ENCODE peak calls at places on chromosomes 2 and 18, in nine cellular contexts. One of them, this sample, is unnamed.

GRCh38 chr2:101597347-101597944 is 100.1 kb upstream of the MAP4K4 start:
- ATAC-seq in activated T-cell treated with anti-CD3 and anti-CD28 coated beads, Interleukin-2, amount 50 U/mL, for 72 hours: no peak
- ATAC-seq in heart right ventricle: peak
- ATAC-seq in left cardiac atrium: peak
- ATAC-seq in IMR-90: peak
- ATAC-seq in upper lobe of right lung: peak
- ATAC-seq in aorta: peak
- ATAC-seq in body of pancreas: no peak
- ATAC-seq in naive thymus-derived CD8-positive, alpha-beta T cell: no peak
- ATAC-seq in this sample: no peak

GRCh38 chr2:88334418-88334817 is 118.1 kb downstream of the FOXI3 start:
- ATAC-seq in activated T-cell treated with anti-CD3 and anti-CD28 coated beads, Interleukin-2, amount 50 U/mL, for 72 hours: no peak
- ATAC-seq in heart right ventricle: no peak
- ATAC-seq in left cardiac atrium: no peak
- ATAC-seq in IMR-90: no peak
- ATAC-seq in upper lobe of right lung: no peak
- ATAC-seq in aorta: no peak
- ATAC-seq in body of pancreas: no peak
- ATAC-seq in naive thymus-derived CD8-positive, alpha-beta T cell: no peak
- ATAC-seq in this sample: no peak

GRCh38 chr2:232075859-232076258 is 114.3 kb downstream of the DIS3L2 start:
- ATAC-seq in activated T-cell treated with anti-CD3 and anti-CD28 coated beads, Interleukin-2, amount 50 U/mL, for 72 hours: no peak
- ATAC-seq in heart right ventricle: no peak
- ATAC-seq in left cardiac atrium: no peak
- ATAC-seq in IMR-90: no peak
- ATAC-seq in upper lobe of right lung: no peak
- ATAC-seq in aorta: no peak
- ATAC-seq in body of pancreas: no peak
- ATAC-seq in naive thymus-derived CD8-positive, alpha-beta T cell: no peak
- ATAC-seq in this sample: no peak

GRCh38 chr18:46630991-46631390 is 26.0 kb downstream of the LOXHD1 start:
- ATAC-seq in activated T-cell treated with anti-CD3 and anti-CD28 coated beads, Interleukin-2, amount 50 U/mL, for 72 hours: no peak
- ATAC-seq in heart right ventricle: no peak
- ATAC-seq in left cardiac atrium: no peak
- ATAC-seq in IMR-90: no peak
- ATAC-seq in upper lobe of right lung: no peak
- ATAC-seq in aorta: no peak
- ATAC-seq in body of pancreas: no peak
- ATAC-seq in naive thymus-derived CD8-positive, alpha-beta T cell: no peak
- ATAC-seq in this sample: no peak

GRCh38 chr2:134736167-134736885 is 17.5 kb upstream of the TMEM163 start:
- ATAC-seq in activated T-cell treated with anti-CD3 and anti-CD28 coated beads, Interleukin-2, amount 50 U/mL, for 72 hours: no peak
- ATAC-seq in heart right ventricle: no peak
- ATAC-seq in left cardiac atrium: no peak
- ATAC-seq in IMR-90: peak
- ATAC-seq in upper lobe of right lung: no peak
- ATAC-seq in aorta: no peak
- ATAC-seq in body of pancreas: no peak
- ATAC-seq in naive thymus-derived CD8-positive, alpha-beta T cell: no peak
- ATAC-seq in this sample: no peak

GRCh38 chr2:47046271-47046670 is 108.8 kb downstream of the STPG4 start:
- ATAC-seq in activated T-cell treated with anti-CD3 and anti-CD28 coated beads, Interleukin-2, amount 50 U/mL, for 72 hours: no peak
- ATAC-seq in heart right ventricle: no peak
- ATAC-seq in left cardiac atrium: no peak
- ATAC-seq in IMR-90: no peak
- ATAC-seq in upper lobe of right lung: no peak
- ATAC-seq in aorta: no peak
- ATAC-seq in body of pancreas: no peak
- ATAC-seq in naive thymus-derived CD8-positive, alpha-beta T cell: no peak
- ATAC-seq in this sample: no peak

GRCh38 chr2:189291460-189291859 is 111.9 kb upstream of the COL5A2 start:
- ATAC-seq in activated T-cell treated with anti-CD3 and anti-CD28 coated beads, Interleukin-2, amount 50 U/mL, for 72 hours: peak
- ATAC-seq in heart right ventricle: no peak
- ATAC-seq in left cardiac atrium: no peak
- ATAC-seq in IMR-90: no peak
- ATAC-seq in upper lobe of right lung: no peak
- ATAC-seq in aorta: no peak
- ATAC-seq in body of pancreas: no peak
- ATAC-seq in naive thymus-derived CD8-positive, alpha-beta T cell: no peak
- ATAC-seq in this sample: no peak

GRCh38 chr2:66271777-66272176 is 163.1 kb upstream of the MEIS1 start:
- ATAC-seq in activated T-cell treated with anti-CD3 and anti-CD28 coated beads, Interleukin-2, amount 50 U/mL, for 72 hours: no peak
- ATAC-seq in heart right ventricle: no peak
- ATAC-seq in left cardiac atrium: no peak
- ATAC-seq in IMR-90: no peak
- ATAC-seq in upper lobe of right lung: no peak
- ATAC-seq in aorta: no peak
- ATAC-seq in body of pancreas: peak
- ATAC-seq in naive thymus-derived CD8-positive, alpha-beta T cell: no peak
- ATAC-seq in this sample: no peak

GRCh38 chr2:233822101-233822771 is 32.1 kb downstream of the HJURP start:
- ATAC-seq in activated T-cell treated with anti-CD3 and anti-CD28 coated beads, Interleukin-2, amount 50 U/mL, for 72 hours: no peak
- ATAC-seq in heart right ventricle: no peak
- ATAC-seq in left cardiac atrium: no peak
- ATAC-seq in IMR-90: no peak
- ATAC-seq in upper lobe of right lung: no peak
- ATAC-seq in aorta: no peak
- ATAC-seq in body of pancreas: no peak
- ATAC-seq in naive thymus-derived CD8-positive, alpha-beta T cell: no peak
- ATAC-seq in this sample: no peak

GRCh38 chr2:196963043-196963442 is 36.5 kb upstream of the PGAP1 start:
- ATAC-seq in activated T-cell treated with anti-CD3 and anti-CD28 coated beads, Interleukin-2, amount 50 U/mL, for 72 hours: peak
- ATAC-seq in heart right ventricle: no peak
- ATAC-seq in left cardiac atrium: no peak
- ATAC-seq in IMR-90: no peak
- ATAC-seq in upper lobe of right lung: no peak
- ATAC-seq in aorta: no peak
- ATAC-seq in body of pancreas: no peak
- ATAC-seq in naive thymus-derived CD8-positive, alpha-beta T cell: no peak
- ATAC-seq in this sample: no peak

GRCh38 chr2:210363261-210363660 is 48.3 kb upstream of the MYL1 start:
- ATAC-seq in activated T-cell treated with anti-CD3 and anti-CD28 coated beads, Interleukin-2, amount 50 U/mL, for 72 hours: no peak
- ATAC-seq in heart right ventricle: no peak
- ATAC-seq in left cardiac atrium: no peak
- ATAC-seq in IMR-90: no peak
- ATAC-seq in upper lobe of right lung: peak
- ATAC-seq in aorta: no peak
- ATAC-seq in body of pancreas: no peak
- ATAC-seq in naive thymus-derived CD8-positive, alpha-beta T cell: no peak
- ATAC-seq in this sample: no peak

GRCh38 chr18:79607361-79607930 is 72.2 kb upstream of the CTDP1 start:
- ATAC-seq in activated T-cell treated with anti-CD3 and anti-CD28 coated beads, Interleukin-2, amount 50 U/mL, for 72 hours: no peak
- ATAC-seq in heart right ventricle: no peak
- ATAC-seq in left cardiac atrium: no peak
- ATAC-seq in IMR-90: no peak
- ATAC-seq in upper lobe of right lung: no peak
- ATAC-seq in aorta: peak
- ATAC-seq in body of pancreas: no peak
- ATAC-seq in naive thymus-derived CD8-positive, alpha-beta T cell: no peak
- ATAC-seq in this sample: no peak

GRCh38 chr2:19786408-19787058 is 115.2 kb downstream of the TTC32 start:
- ATAC-seq in activated T-cell treated with anti-CD3 and anti-CD28 coated beads, Interleukin-2, amount 50 U/mL, for 72 hours: no peak
- ATAC-seq in heart right ventricle: no peak
- ATAC-seq in left cardiac atrium: no peak
- ATAC-seq in IMR-90: peak
- ATAC-seq in upper lobe of right lung: peak
- ATAC-seq in aorta: peak
- ATAC-seq in body of pancreas: no peak
- ATAC-seq in naive thymus-derived CD8-positive, alpha-beta T cell: no peak
- ATAC-seq in this sample: peak

GRCh38 chr2:75512455-75513212 is 48.1 kb downstream of the EVA1A start:
- ATAC-seq in activated T-cell treated with anti-CD3 and anti-CD28 coated beads, Interleukin-2, amount 50 U/mL, for 72 hours: no peak
- ATAC-seq in heart right ventricle: no peak
- ATAC-seq in left cardiac atrium: no peak
- ATAC-seq in IMR-90: no peak
- ATAC-seq in upper lobe of right lung: no peak
- ATAC-seq in aorta: no peak
- ATAC-seq in body of pancreas: no peak
- ATAC-seq in naive thymus-derived CD8-positive, alpha-beta T cell: no peak
- ATAC-seq in this sample: no peak

GRCh38 chr2:225120175-225120574 is 77.9 kb upstream of the DOCK10 start:
- ATAC-seq in activated T-cell treated with anti-CD3 and anti-CD28 coated beads, Interleukin-2, amount 50 U/mL, for 72 hours: no peak
- ATAC-seq in heart right ventricle: no peak
- ATAC-seq in left cardiac atrium: no peak
- ATAC-seq in IMR-90: peak
- ATAC-seq in upper lobe of right lung: no peak
- ATAC-seq in aorta: no peak
- ATAC-seq in body of pancreas: no peak
- ATAC-seq in naive thymus-derived CD8-positive, alpha-beta T cell: no peak
- ATAC-seq in this sample: no peak

GRCh38 chr2:59874971-59875755 is 678.3 kb downstream of the BCL11A start:
- ATAC-seq in activated T-cell treated with anti-CD3 and anti-CD28 coated beads, Interleukin-2, amount 50 U/mL, for 72 hours: no peak
- ATAC-seq in heart right ventricle: no peak
- ATAC-seq in left cardiac atrium: no peak
- ATAC-seq in IMR-90: no peak
- ATAC-seq in upper lobe of right lung: no peak
- ATAC-seq in aorta: no peak
- ATAC-seq in body of pancreas: no peak
- ATAC-seq in naive thymus-derived CD8-positive, alpha-beta T cell: no peak
- ATAC-seq in this sample: no peak

GRCh38 chr2:7089898-7090510 is 172.8 kb downstream of the RNF144A start:
- ATAC-seq in activated T-cell treated with anti-CD3 and anti-CD28 coated beads, Interleukin-2, amount 50 U/mL, for 72 hours: no peak
- ATAC-seq in heart right ventricle: no peak
- ATAC-seq in left cardiac atrium: no peak
- ATAC-seq in IMR-90: no peak
- ATAC-seq in upper lobe of right lung: no peak
- ATAC-seq in aorta: peak
- ATAC-seq in body of pancreas: no peak
- ATAC-seq in naive thymus-derived CD8-positive, alpha-beta T cell: no peak
- ATAC-seq in this sample: peak

GRCh38 chr2:205685314-205686230 is 3.3 kb downstream of the NRP2 start:
- ATAC-seq in activated T-cell treated with anti-CD3 and anti-CD28 coated beads, Interleukin-2, amount 50 U/mL, for 72 hours: peak
- ATAC-seq in heart right ventricle: peak
- ATAC-seq in left cardiac atrium: peak
- ATAC-seq in IMR-90: peak
- ATAC-seq in upper lobe of right lung: peak
- ATAC-seq in aorta: peak
- ATAC-seq in body of pancreas: peak
- ATAC-seq in naive thymus-derived CD8-positive, alpha-beta T cell: no peak
- ATAC-seq in this sample: no peak

GRCh38 chr2:174788291-174788929 is 24.1 kb upstream of the CHRNA1 start:
- ATAC-seq in activated T-cell treated with anti-CD3 and anti-CD28 coated beads, Interleukin-2, amount 50 U/mL, for 72 hours: peak
- ATAC-seq in heart right ventricle: no peak
- ATAC-seq in left cardiac atrium: no peak
- ATAC-seq in IMR-90: peak
- ATAC-seq in upper lobe of right lung: peak
- ATAC-seq in aorta: no peak
- ATAC-seq in body of pancreas: no peak
- ATAC-seq in naive thymus-derived CD8-positive, alpha-beta T cell: peak
- ATAC-seq in this sample: no peak

GRCh38 chr2:159010340-159010739 is 41.9 kb downstream of the TANC1 start:
- ATAC-seq in activated T-cell treated with anti-CD3 and anti-CD28 coated beads, Interleukin-2, amount 50 U/mL, for 72 hours: peak
- ATAC-seq in heart right ventricle: no peak
- ATAC-seq in left cardiac atrium: no peak
- ATAC-seq in IMR-90: peak
- ATAC-seq in upper lobe of right lung: peak
- ATAC-seq in aorta: peak
- ATAC-seq in body of pancreas: no peak
- ATAC-seq in naive thymus-derived CD8-positive, alpha-beta T cell: no peak
- ATAC-seq in this sample: no peak

GRCh38 chr18:12895016-12895415 is 11.0 kb upstream of the PTPN2 start:
- ATAC-seq in activated T-cell treated with anti-CD3 and anti-CD28 coated beads, Interleukin-2, amount 50 U/mL, for 72 hours: peak
- ATAC-seq in heart right ventricle: no peak
- ATAC-seq in left cardiac atrium: no peak
- ATAC-seq in IMR-90: no peak
- ATAC-seq in upper lobe of right lung: no peak
- ATAC-seq in aorta: no peak
- ATAC-seq in body of pancreas: no peak
- ATAC-seq in naive thymus-derived CD8-positive, alpha-beta T cell: no peak
- ATAC-seq in this sample: peak

GRCh38 chr2:81260320-81260719 is 955.8 kb upstream of the LRRTM1 start:
- ATAC-seq in activated T-cell treated with anti-CD3 and anti-CD28 coated beads, Interleukin-2, amount 50 U/mL, for 72 hours: no peak
- ATAC-seq in heart right ventricle: no peak
- ATAC-seq in left cardiac atrium: no peak
- ATAC-seq in IMR-90: no peak
- ATAC-seq in upper lobe of right lung: no peak
- ATAC-seq in aorta: no peak
- ATAC-seq in body of pancreas: no peak
- ATAC-seq in naive thymus-derived CD8-positive, alpha-beta T cell: no peak
- ATAC-seq in this sample: no peak

GRCh38 chr2:10469955-10470568 is 21.9 kb upstream of the ODC1 start:
- ATAC-seq in activated T-cell treated with anti-CD3 and anti-CD28 coated beads, Interleukin-2, amount 50 U/mL, for 72 hours: no peak
- ATAC-seq in heart right ventricle: no peak
- ATAC-seq in left cardiac atrium: no peak
- ATAC-seq in IMR-90: no peak
- ATAC-seq in upper lobe of right lung: no peak
- ATAC-seq in aorta: no peak
- ATAC-seq in body of pancreas: no peak
- ATAC-seq in naive thymus-derived CD8-positive, alpha-beta T cell: no peak
- ATAC-seq in this sample: no peak

GRCh38 chr2:227339098-227339599 is 14.1 kb downstream of the MFF start:
- ATAC-seq in activated T-cell treated with anti-CD3 and anti-CD28 coated beads, Interleukin-2, amount 50 U/mL, for 72 hours: no peak
- ATAC-seq in heart right ventricle: no peak
- ATAC-seq in left cardiac atrium: no peak
- ATAC-seq in IMR-90: no peak
- ATAC-seq in upper lobe of right lung: no peak
- ATAC-seq in aorta: no peak
- ATAC-seq in body of pancreas: peak
- ATAC-seq in naive thymus-derived CD8-positive, alpha-beta T cell: no peak
- ATAC-seq in this sample: no peak

GRCh38 chr2:53283326-53283725 is 484.3 kb upstream of the CHAC2 start:
- ATAC-seq in activated T-cell treated with anti-CD3 and anti-CD28 coated beads, Interleukin-2, amount 50 U/mL, for 72 hours: no peak
- ATAC-seq in heart right ventricle: no peak
- ATAC-seq in left cardiac atrium: no peak
- ATAC-seq in IMR-90: no peak
- ATAC-seq in upper lobe of right lung: no peak
- ATAC-seq in aorta: no peak
- ATAC-seq in body of pancreas: peak
- ATAC-seq in naive thymus-derived CD8-positive, alpha-beta T cell: no peak
- ATAC-seq in this sample: no peak